ENCODE peak calls at places on chromosome 21, in six cellular contexts. H is epithelial cell of esophagus; Q is cardiac fibroblast; Z is choroid plexus epithelial cell; L is endodermal cell; R is CD8-positive, alpha-beta T cell. C is an unnamed sample.

GRCh38 chr21:45236481-45236880 is 51.2 kb downstream of the POFUT2 start:
- DNase-seq in R (no peak), H (no peak), Z (no peak), L (no peak), Q (no peak), C (no peak)

GRCh38 chr21:27035791-27036190 is 68.9 kb upstream of the ADAMTS5 start:
- DNase-seq in Q (no peak), H (no peak), Z (no peak), R (no peak), L (no peak), C (no peak)

GRCh38 chr21:41361786-41362604 is at the start of gene MX2:
- DNase-seq in Z (peak), H (no peak), R (peak), Q (peak), L (peak), C (peak)

GRCh38 chr21:32018381-32018780 is 145.6 kb downstream of the HUNK start:
- DNase-seq in R (no peak), Q (no peak), H (no peak), Z (no peak), L (no peak), C (no peak)

GRCh38 chr21:32422064-32422463 is 9.6 kb downstream of the EVA1C start:
- DNase-seq in Q (no peak), R (no peak), Z (no peak), L (no peak), H (no peak), C (no peak)

GRCh38 chr21:41816583-41817165 is 49.8 kb upstream of the RIPK4 start:
- DNase-seq in Q (peak), L (peak), Z (peak), R (peak), H (peak), C (peak)

GRCh38 chr21:41767606-41768370 is 936 bp upstream of the RIPK4 start:
- DNase-seq in R (no peak), Z (no peak), H (peak), L (peak), Q (peak), C (no peak)

GRCh38 chr21:45451771-45452182 is 46.8 kb downstream of the COL18A1 start:
- DNase-seq in L (no peak), Z (no peak), Q (no peak), R (no peak), H (no peak), C (no peak)

GRCh38 chr21:25496825-25497482 is 110.3 kb downstream of the MRPL39 start:
- DNase-seq in L (no peak), Q (no peak), H (peak), Z (no peak), R (no peak), C (no peak)

GRCh38 chr21:44920694-44921604 is at the start of gene ITGB2:
- DNase-seq in Z (no peak), R (no peak), Q (no peak), H (no peak), L (peak), C (peak)

GRCh38 chr21:36732217-36732616 is 33.3 kb downstream of the SIM2 start:
- DNase-seq in Q (no peak), L (no peak), R (no peak), Z (no peak), H (no peak), C (no peak)

GRCh38 chr21:42221581-42222345 is 2.8 kb downstream of the ABCG1 start:
- DNase-seq in Z (peak), L (peak), H (peak), R (no peak), Q (peak), C (no peak)

GRCh38 chr21:45543371-45543709 is 1.1 kb upstream of the SLC19A1 start:
- DNase-seq in R (no peak), L (peak), Q (no peak), Z (no peak), H (no peak), C (peak)

GRCh38 chr21:36510911-36511310 is 31.0 kb upstream of the CLDN14 start:
- DNase-seq in Z (no peak), H (no peak), R (no peak), L (no peak), Q (no peak), C (no peak)

GRCh38 chr21:45334591-45335081 is 46.9 kb upstream of the POFUT2 start:
- DNase-seq in L (peak), Z (no peak), Q (no peak), R (no peak), H (no peak), C (no peak)

GRCh38 chr21:34992736-34993135 is 56.4 kb downstream of the RUNX1 start:
- DNase-seq in R (no peak), L (no peak), Q (peak), Z (peak), H (peak), C (no peak)

GRCh38 chr21:26804895-26805609 is 40.2 kb downstream of the ADAMTS1 start:
- DNase-seq in Q (no peak), Z (no peak), R (no peak), H (no peak), L (no peak), C (no peak)

GRCh38 chr21:44337428-44337827 is 1.8 kb downstream of the CFAP410 start:
- DNase-seq in Z (peak), L (no peak), R (no peak), Q (no peak), H (no peak), C (no peak)

GRCh38 chr21:45336870-45337269 is 49.2 kb upstream of the POFUT2 start:
- DNase-seq in R (no peak), H (no peak), Z (peak), L (peak), Q (peak), C (no peak)

GRCh38 chr21:31340942-31341487 is 3.0 kb downstream of the TIAM1 start:
- DNase-seq in Q (no peak), Z (no peak), R (no peak), L (no peak), H (no peak), C (no peak)

GRCh38 chr21:43325968-43326367 is 101.0 kb downstream of the SIK1 start:
- DNase-seq in Q (no peak), L (no peak), R (no peak), Z (no peak), H (no peak), C (no peak)

GRCh38 chr21:44354001-44354405 is 582 bp downstream of the TRPM2 start:
- DNase-seq in Q (no peak), Z (no peak), L (no peak), H (no peak), R (no peak), C (no peak)

GRCh38 chr21:31425158-31425557 is 81.1 kb upstream of the TIAM1 start:
- DNase-seq in Z (no peak), L (peak), H (no peak), R (no peak), Q (no peak), C (no peak)

GRCh38 chr21:45800339-45801080 is 157.0 kb downstream of the PCBP3 start:
- DNase-seq in Z (no peak), H (no peak), R (no peak), L (no peak), Q (no peak), C (no peak)

GRCh38 chr21:46226146-46226545 is 2.4 kb downstream of the LSS start:
- DNase-seq in H (no peak), Z (peak), L (peak), R (no peak), Q (peak), C (no peak)

GRCh38 chr21:34845521-34846213 is 176.9 kb downstream of the CLIC6 start:
- DNase-seq in R (no peak), Q (peak), Z (peak), H (peak), L (peak), C (peak)

GRCh38 chr21:45379901-45380330 is 25.0 kb upstream of the COL18A1 start:
- DNase-seq in R (no peak), Z (no peak), H (no peak), L (peak), Q (no peak), C (no peak)

GRCh38 chr21:42038826-42039425 is 28.8 kb upstream of the ZBTB21 start:
- DNase-seq in Q (peak), R (no peak), Z (peak), L (no peak), H (no peak), C (no peak)

GRCh38 chr21:42741056-42741455 is 87.6 kb downstream of the PDE9A start:
- DNase-seq in L (no peak), Q (no peak), R (no peak), Z (no peak), H (no peak), C (no peak)

GRCh38 chr21:26110703-26111102 is 59.9 kb downstream of the APP start:
- DNase-seq in L (no peak), H (no peak), Q (no peak), R (no peak), Z (no peak), C (no peak)

GRCh38 chr21:33478182-33478581 is 1.6 kb downstream of the TMEM50B start:
- DNase-seq in L (no peak), R (no peak), H (no peak), Q (no peak), Z (no peak), C (no peak)

DNA sequence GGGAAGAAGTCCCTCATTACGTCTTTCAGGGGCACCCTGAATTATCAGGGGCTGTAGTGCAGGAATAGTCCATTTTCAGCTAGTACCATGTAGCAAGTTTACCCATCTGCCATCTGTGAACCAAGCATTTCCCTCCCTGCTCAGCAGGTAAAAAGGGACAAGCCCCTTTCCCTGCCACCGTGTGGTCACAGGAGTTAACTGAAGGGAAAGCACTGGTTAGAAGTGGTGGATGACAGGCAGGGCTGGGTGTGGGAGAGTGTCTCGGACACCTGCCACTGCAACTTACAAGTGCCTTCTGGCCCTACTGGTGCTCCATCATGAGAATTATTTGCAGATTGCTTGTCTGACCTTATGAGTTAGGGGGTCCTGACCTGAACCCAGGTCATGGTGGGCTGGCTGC is 32.0 kb upstream of the IGSF5 start:
- DNase-seq in H (no peak), Z (no peak), Q (no peak), R (no peak), L (peak), C (no peak)
- TF ChIP-seq CTCF in H (no peak), Z (no peak), Q (no peak), R (no peak), L (peak), C (no peak)

DNA sequence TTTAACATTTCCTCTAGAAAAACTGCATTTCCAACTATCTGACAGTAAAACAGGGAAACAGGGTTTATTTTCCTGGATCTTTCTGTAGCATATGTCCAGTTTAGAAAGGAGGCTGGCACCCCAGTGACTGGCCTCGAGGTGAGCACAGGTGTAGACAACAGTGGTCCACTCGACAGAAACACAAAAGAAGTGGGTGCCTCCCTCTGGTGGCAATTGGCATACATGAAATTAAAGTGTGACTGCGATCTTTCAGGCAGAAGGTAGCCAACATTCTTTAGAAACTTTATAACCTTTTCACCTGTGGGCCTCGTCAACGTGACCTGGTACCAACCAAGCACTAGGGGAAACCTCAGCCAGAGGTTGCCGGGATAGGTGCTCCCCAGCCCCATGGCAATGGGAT is 44.0 kb downstream of the PCP4 start:
- DNase-seq in R (no peak), Z (no peak), L (peak), Q (no peak), H (no peak), C (no peak)
- TF ChIP-seq CTCF in R (no peak), Z (no peak), L (peak), Q (no peak), H (no peak), C (no peak)

GRCh38 chr21:39050839-39051560 is 132.3 kb downstream of the PSMG1 start:
- DNase-seq in H (no peak), R (no peak), Q (no peak), L (peak), Z (no peak), C (no peak)
- TF ChIP-seq CTCF in H (no peak), R (no peak), Q (no peak), L (no peak), Z (no peak), C (no peak)

GRCh38 chr21:38869946-38870345 is 64.2 kb downstream of the ETS2 start:
- DNase-seq in L (no peak), H (peak), R (no peak), Q (no peak), Z (peak), C (no peak)
- TF ChIP-seq CTCF in L (peak), H (peak), R (no peak), Q (peak), Z (peak), C (no peak)

DNA sequence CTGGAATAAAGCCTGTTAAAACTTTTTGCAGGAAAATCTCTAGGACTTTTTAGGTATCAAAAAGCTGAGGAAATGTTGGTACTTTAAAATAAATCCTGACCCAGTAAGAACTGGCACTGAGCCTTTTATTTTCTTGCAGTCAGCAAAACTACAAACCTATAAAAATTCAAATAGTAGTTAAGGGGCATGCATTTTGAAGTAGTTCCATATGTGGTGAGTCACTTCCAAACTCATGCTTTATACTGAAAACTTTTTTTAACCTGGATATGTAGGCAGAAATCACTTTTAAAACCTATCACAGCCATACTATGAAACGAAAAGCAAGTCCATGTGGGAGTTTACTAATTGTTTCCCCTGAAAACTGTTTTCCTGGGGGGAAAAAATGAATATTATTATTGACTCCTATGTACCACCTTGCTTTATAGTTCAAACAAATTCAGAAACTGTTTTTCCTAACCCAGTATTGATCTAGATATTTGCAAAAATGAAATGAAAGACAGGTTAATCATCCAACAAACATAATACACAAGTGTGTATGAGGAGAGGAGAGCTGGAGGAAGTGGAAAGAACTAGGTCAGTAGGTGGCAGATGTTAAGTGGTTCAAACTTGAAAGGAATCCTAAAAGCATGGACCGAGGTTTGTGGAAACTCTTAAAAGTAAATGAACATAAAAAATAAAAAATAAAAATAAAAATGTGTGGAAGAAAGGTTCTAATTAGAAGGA is 30.5 kb downstream of the NRIP1 start:
- DNase-seq in L (no peak), R (no peak), Q (peak), Z (peak), H (no peak), C (no peak)
- TF ChIP-seq CTCF in L (peak), R (no peak), Q (no peak), Z (peak), H (no peak), C (no peak)

DNA sequence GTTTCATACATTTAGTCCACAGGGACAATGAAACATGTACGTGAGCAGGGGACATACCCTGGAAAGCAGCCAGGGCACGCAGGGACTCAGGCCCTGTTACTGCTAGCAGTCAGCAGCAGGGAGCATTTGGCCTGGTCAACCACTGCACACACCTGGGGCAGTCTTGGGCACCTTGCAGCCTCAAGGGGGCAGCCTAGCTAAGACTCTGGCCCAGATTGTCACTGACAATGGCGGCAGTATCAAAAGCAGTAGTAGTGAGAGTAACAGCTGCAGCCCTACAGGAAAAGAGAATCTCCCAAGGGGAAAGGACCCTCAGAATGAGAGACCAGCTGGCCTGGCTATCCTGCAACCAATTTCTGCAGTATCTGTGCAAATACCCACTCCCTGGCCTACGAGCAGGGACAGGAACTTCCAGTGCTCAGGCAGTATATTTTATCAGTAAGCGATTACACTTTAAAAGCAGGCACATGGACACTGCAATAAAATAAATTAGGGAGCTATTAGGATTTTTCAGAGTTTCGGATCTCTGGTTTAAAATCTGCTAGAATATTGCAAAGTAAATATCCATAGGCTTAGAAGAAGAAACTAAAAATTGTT is 475.6 kb downstream of the LTN1 start:
- DNase-seq in H (peak), Z (peak), Q (peak), R (peak), L (peak), C (peak)
- TF ChIP-seq CTCF in H (peak), Z (peak), Q (peak), R (peak), L (peak), C (peak)

C was measured in GM10248.